ENCODE peak calls at places on chromosomes 5 and 9, in six cellular contexts. T, H, L, F, P and Y are unnamed samples.
A peak's percentile ranks its signal among the peaks of the same experiment; 100 is the strongest.

GRCh38 chr5:14768838-14769365 is 102.7 kb downstream of the ANKH start:
- DNase-seq in T (no peak), H (no peak), L (no peak), F (no peak), P (no peak), Y (no peak)

GRCh38 chr9:105405514-105406131 is 42.2 kb upstream of the FSD1L start:
- DNase-seq in T (peak; percentile 89), H (no peak), L (no peak), F (no peak), P (no peak), Y (no peak)

GRCh38 chr5:130642461-130642860 is 522.6 kb downstream of the HINT1 start:
- DNase-seq in T (no peak), H (no peak), L (no peak), F (peak; percentile 65), P (no peak), Y (no peak)

GRCh38 chr9:14270358-14271077 is 43.4 kb downstream of the NFIB start:
- DNase-seq in T (no peak), H (no peak), L (no peak), F (no peak), P (peak; percentile 57), Y (no peak)

GRCh38 chr5:169911448-169912212 is 68.7 kb downstream of the INSYN2B start:
- DNase-seq in T (no peak), H (no peak), L (no peak), F (peak; percentile 48), P (no peak), Y (no peak)

GRCh38 chr5:138696501-138696900 is 56.7 kb upstream of the CTNNA1 start:
- DNase-seq in T (no peak), H (no peak), L (no peak), F (peak; percentile 95), P (no peak), Y (no peak)

GRCh38 chr9:4035809-4036208 is 264.1 kb downstream of the GLIS3 start:
- DNase-seq in T (no peak), H (no peak), L (no peak), F (no peak), P (no peak), Y (no peak)

GRCh38 chr5:7991125-7991821 is 122.3 kb downstream of the MTRR start:
- DNase-seq in T (no peak), H (no peak), L (no peak), F (no peak), P (no peak), Y (no peak)

GRCh38 chr9:124174385-124174784 is 83.4 kb upstream of the NEK6 start:
- DNase-seq in T (peak; percentile 21), H (no peak), L (no peak), F (no peak), P (no peak), Y (no peak)

GRCh38 chr9:764105-764524 is 77.4 kb upstream of the DMRT1 start:
- DNase-seq in T (peak; percentile 84), H (peak; percentile 90), L (peak; percentile 58), F (peak; percentile 76), P (peak; percentile 68), Y (peak; percentile 61)

GRCh38 chr5:79346420-79346824 is 110.5 kb downstream of the JMY start:
- DNase-seq in T (no peak), H (peak; percentile 56), L (no peak), F (peak; percentile 76), P (peak; percentile 22), Y (no peak)

GRCh38 chr5:36367524-36367923 is 65.8 kb upstream of the RANBP3L start:
- DNase-seq in T (no peak), H (no peak), L (no peak), F (no peak), P (peak; percentile 42), Y (no peak)

GRCh38 chr5:179273074-179273435 is 72.2 kb downstream of the ADAMTS2 start:
- DNase-seq in T (no peak), H (no peak), L (no peak), F (no peak), P (no peak), Y (no peak)

GRCh38 chr9:133876144-133876543 is 116.0 kb downstream of the VAV2 start:
- DNase-seq in T (no peak), H (no peak), L (peak; percentile 67), F (no peak), P (no peak), Y (no peak)

GRCh38 chr5:171692106-171692505 is 93.5 kb upstream of the SMIM23 start:
- DNase-seq in T (no peak), H (no peak), L (no peak), F (no peak), P (no peak), Y (no peak)

GRCh38 chr5:135332519-135333150 is 66.4 kb downstream of the MACROH2A1 start:
- DNase-seq in T (peak; percentile 44), H (peak; percentile 49), L (no peak), F (peak; percentile 67), P (peak; percentile 85), Y (peak; percentile 71)

GRCh38 chr9:16652511-16653101 is 217.9 kb downstream of the BNC2 start:
- DNase-seq in T (no peak), H (no peak), L (no peak), F (no peak), P (peak; percentile 64), Y (no peak)

GRCh38 chr9:38707885-38708640 is 11.9 kb downstream of the FAM240B start:
- DNase-seq in T (peak; percentile 52), H (no peak), L (no peak), F (peak; percentile 32), P (no peak), Y (peak; percentile 48)

GRCh38 chr5:61881821-61882220 is 424.2 kb upstream of the KIF2A start:
- DNase-seq in T (no peak), H (no peak), L (no peak), F (peak; percentile 57), P (no peak), Y (no peak)

GRCh38 chr9:33458444-33458843 is 11.1 kb upstream of the AQP3 start:
- DNase-seq in T (peak; percentile 58), H (peak; percentile 75), L (no peak), F (peak; percentile 94), P (no peak), Y (peak; percentile 64)

GRCh38 chr5:108382784-108383358 is 973 bp upstream of the FBXL17 start:
- DNase-seq in T (peak; percentile 43), H (no peak), L (peak; percentile 8), F (peak; percentile 50), P (no peak), Y (no peak)

GRCh38 chr5:139131062-139131856 is 66.9 kb downstream of the SIL1 start:
- DNase-seq in T (no peak), H (no peak), L (no peak), F (no peak), P (peak; percentile 62), Y (no peak)

GRCh38 chr5:95735436-95735835 is 4.3 kb downstream of the RHOBTB3 start:
- DNase-seq in T (no peak), H (no peak), L (no peak), F (no peak), P (peak; percentile 38), Y (no peak)

GRCh38 chr5:6781711-6782110 is 68.5 kb downstream of the TENT4A start:
- DNase-seq in T (no peak), H (no peak), L (no peak), F (peak; percentile 82), P (no peak), Y (no peak)

GRCh38 chr5:149636861-149637246 is 55.6 kb downstream of the ARHGEF37 start:
- DNase-seq in T (peak; percentile 80), H (peak; percentile 65), L (peak; percentile 93), F (peak; percentile 71), P (peak; percentile 78), Y (peak; percentile 75)

DNA sequence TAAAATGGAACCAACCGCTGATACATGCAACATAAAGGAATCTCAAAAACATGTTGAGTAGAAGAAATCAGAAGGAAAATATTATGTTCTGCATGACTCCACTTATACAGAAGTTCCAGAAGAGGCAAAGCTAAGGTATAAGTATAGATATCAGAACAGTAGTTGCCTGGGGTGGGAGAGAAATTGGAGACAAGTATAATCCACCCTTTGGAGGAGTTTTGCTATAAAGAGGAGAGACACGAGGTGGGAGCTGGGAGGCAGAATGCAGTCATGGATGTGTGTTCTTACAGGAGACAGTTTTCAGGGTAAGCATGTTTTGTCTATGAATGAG is 72.3 kb downstream of the MED27 start:
- DNase-seq in T (no peak), H (no peak), L (no peak), F (no peak), P (no peak), Y (no peak)
- TF ChIP-seq CTCF in T (no peak), H (no peak), L (no peak), F (no peak), P (no peak), Y (no peak)

DNA sequence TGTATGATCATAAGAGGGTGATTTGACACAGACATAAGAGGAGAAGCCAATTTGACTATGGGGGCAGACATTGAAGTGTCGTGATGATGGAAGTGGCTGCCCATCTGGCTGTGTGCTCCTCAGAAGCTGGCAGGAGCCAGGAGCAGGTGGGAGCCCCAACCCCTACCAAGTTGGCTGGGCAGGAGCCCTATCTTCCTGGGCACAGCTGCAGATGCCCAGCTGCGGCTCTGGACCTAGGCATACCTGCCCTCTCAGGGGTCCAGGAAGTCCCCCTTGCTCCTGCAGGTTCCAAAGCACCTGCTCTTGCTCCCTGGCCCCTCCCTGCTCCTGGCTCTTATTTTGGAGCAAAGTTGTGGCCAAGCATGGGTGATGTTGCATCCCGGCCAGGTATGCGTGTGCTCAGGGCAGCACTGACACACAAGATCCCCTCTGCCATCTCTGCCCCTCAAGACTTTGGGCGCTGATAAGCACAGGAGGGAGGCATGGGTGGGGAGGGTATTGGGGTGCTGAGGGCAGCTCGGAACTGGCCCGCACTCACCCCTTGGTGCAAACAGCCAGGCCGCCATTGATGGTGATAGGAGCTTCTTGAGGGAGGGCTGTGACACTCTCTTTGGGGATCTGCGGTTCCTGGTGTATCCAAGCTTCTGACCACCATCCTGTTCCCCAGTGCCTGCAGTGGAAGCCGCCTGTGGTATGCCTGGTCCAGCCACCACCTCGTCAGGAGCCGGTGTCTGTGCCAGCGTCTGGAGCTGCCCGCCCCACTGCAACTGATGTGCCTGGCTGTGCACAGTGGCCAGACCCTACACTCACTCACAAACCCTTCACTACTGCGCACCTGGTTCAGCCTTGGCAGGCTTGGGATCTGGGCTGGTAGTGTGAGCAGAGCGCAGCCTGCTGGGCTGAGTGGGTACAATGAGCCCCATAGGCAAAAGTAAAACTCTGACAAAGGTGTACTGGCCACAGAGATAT is 230.9 kb downstream of the CDH9 start:
- DNase-seq in T (no peak), H (no peak), L (no peak), F (no peak), P (no peak), Y (no peak)
- TF ChIP-seq CTCF in T (no peak), H (no peak), L (no peak), F (no peak), P (no peak), Y (no peak)

DNA sequence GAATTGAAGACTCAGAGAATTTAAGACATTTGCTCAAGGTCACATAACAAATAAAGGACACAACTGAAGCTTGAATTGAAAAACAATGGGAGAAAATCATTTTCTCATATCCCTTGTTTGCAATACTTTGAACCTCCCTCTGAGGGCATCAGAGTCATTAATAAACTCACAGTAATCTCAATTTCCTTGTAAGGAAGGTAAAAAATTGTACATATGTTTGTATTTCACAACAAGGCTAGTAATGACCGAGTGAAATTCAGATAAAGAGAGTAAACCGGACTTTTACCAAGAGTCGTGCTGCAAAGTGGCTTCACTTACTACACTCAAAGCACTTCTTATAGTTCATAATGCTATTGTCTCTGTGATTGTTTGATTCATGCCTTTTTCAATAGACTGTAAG is 665.0 kb downstream of the NR2F1-AS1 start:
- DNase-seq in T (no peak), H (no peak), L (no peak), F (peak; percentile 35), P (peak; percentile 77), Y (no peak)
- TF ChIP-seq CTCF in T (no peak), H (no peak), L (no peak), F (peak; percentile 38), P (peak; percentile 45), Y (no peak)

GRCh38 chr5:119582987-119583386 is 46.4 kb upstream of the FAM170A start:
- DNase-seq in T (no peak), H (no peak), L (no peak), F (no peak), P (no peak), Y (no peak)
- TF ChIP-seq CTCF in T (no peak), H (no peak), L (no peak), F (no peak), P (no peak), Y (no peak)